ENCODE peak calls at places on chromosomes 7 and 10, in six cellular contexts. Q is activated CD8-positive, alpha-beta memory T cell treated with anti-CD3 and anti-CD28 coated beads for 4 hours; A is endothelial cell; F is OCI-LY7; G is NCI-H187; P is GM23338. W is an unnamed sample.

GRCh38 chr7:32257632-32258031 is 187.4 kb upstream of the PDE1C start:
- DNase-seq in Q (no peak), A (no peak), F (no peak), G (no peak), P (no peak), W (no peak)

GRCh38 chr7:142939226-142939910 is at the start of gene LLCFC1:
- DNase-seq in Q (no peak), A (no peak), F (peak; percentile 29), G (no peak), P (peak; percentile 84), W (peak; percentile 93)

GRCh38 chr10:63192826-63193225 is 59.7 kb downstream of the NRBF2 start:
- DNase-seq in Q (no peak), A (no peak), F (no peak), G (no peak), P (no peak), W (no peak)

GRCh38 chr10:1373287-1373686 is 317.1 kb downstream of the WDR37 start:
- DNase-seq in Q (no peak), A (no peak), F (no peak), G (no peak), P (no peak), W (peak; percentile 17)

GRCh38 chr7:135186261-135186540 is 15.7 kb upstream of the CYREN start:
- DNase-seq in Q (no peak), A (no peak), F (no peak), G (no peak), P (no peak), W (no peak)

GRCh38 chr10:131422731-131423130 is 111.2 kb upstream of the TCERG1L start:
- DNase-seq in Q (no peak), A (no peak), F (no peak), G (no peak), P (no peak), W (no peak)

GRCh38 chr10:5604236-5604925 is 62.0 kb downstream of the ASB13 start:
- DNase-seq in Q (no peak), A (no peak), F (no peak), G (no peak), P (no peak), W (no peak)

GRCh38 chr7:124765401-124766352 is at the start of gene GPR37:
- DNase-seq in Q (no peak), A (peak; percentile 66), F (no peak), G (no peak), P (peak; percentile 89), W (peak; percentile 94)

GRCh38 chr10:12823361-12823760 is 178.2 kb downstream of the CCDC3 start:
- DNase-seq in Q (no peak), A (no peak), F (no peak), G (no peak), P (no peak), W (no peak)